ENCODE peak calls at places on chromosomes 12 and 14, in six cellular contexts. L is fibroblast of mammary gland, X is fibroblast of the aortic adventitia, O is heart right ventricle, U is cardiac muscle cell, V is HCT116. H is an unnamed sample.

GRCh38 chr12:9073077-9073476 is 42.6 kb downstream of the A2M start:
- DNase-seq in L (no peak), X (no peak), O (no peak), U (no peak), V (no peak), H (no peak)

GRCh38 chr12:111451649-111452129 is 46.0 kb downstream of the SH2B3 start:
- DNase-seq in L (peak; percentile 64), X (peak; percentile 69), O (no peak), U (peak; percentile 47), V (peak; percentile 24), H (peak; percentile 49)

GRCh38 chr12:103387385-103387784 is 108.4 kb downstream of the C12orf42 start:
- DNase-seq in L (no peak), X (no peak), O (no peak), U (no peak), V (no peak), H (no peak)

GRCh38 chr12:122374707-122375106 is 47.8 kb downstream of the CLIP1 start:
- DNase-seq in L (no peak), X (no peak), O (no peak), U (no peak), V (no peak), H (no peak)

GRCh38 chr12:122862110-122862634 is 26.9 kb downstream of the HIP1R start:
- DNase-seq in L (no peak), X (no peak), O (no peak), U (no peak), V (no peak), H (no peak)

GRCh38 chr12:51922762-51923505 is 15.6 kb downstream of the ACVRL1 start:
- DNase-seq in L (peak; percentile 80), X (peak; percentile 84), O (no peak), U (no peak), V (no peak), H (no peak)

GRCh38 chr14:58833634-58834378 is 196.0 kb downstream of the DACT1 start:
- DNase-seq in L (no peak), X (no peak), O (no peak), U (no peak), V (no peak), H (no peak)

GRCh38 chr12:66239295-66239694 is 50.3 kb downstream of the IRAK3 start:
- DNase-seq in L (no peak), X (no peak), O (no peak), U (no peak), V (no peak), H (no peak)

GRCh38 chr14:101761881-101762529 is 496 bp downstream of the PPP2R5C start:
- DNase-seq in L (no peak), X (no peak), O (peak; percentile 52), U (peak; percentile 55), V (no peak), H (no peak)

DNA sequence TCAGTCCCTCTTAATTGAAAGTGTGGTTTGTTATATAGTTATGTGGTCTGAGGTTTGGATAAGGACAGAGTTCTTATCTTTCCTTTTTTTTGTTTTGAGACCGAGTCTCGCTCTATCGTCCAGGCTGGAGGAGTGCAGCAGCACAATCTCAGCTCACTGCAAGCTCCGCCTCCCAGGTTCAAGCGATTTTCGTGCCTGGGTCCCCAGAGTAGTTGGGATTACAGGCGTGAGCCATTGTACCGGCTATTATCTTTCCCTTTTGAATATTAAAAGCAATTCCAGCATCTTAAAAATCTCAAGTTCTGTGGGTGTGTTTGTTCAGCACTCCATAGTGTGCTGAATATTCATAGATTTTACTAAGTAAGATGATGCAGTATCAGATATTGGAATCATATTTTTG is 404.4 kb upstream of the RGS6 start:
- DNase-seq in L (no peak), X (peak; percentile 45), O (no peak), U (no peak), V (no peak), H (no peak)
- H3K4me3 ChIP-seq in L (no peak overlapping the region), X (peak overlapping the region; percentile 22), O (no peak overlapping the region), U (no peak overlapping the region), V (no peak overlapping the region), H (no peak overlapping the region)

GRCh38 chr14:77603031-77603430 is 13.4 kb downstream of the SPTLC2 start:
- DNase-seq in L (no peak), X (no peak), O (no peak), U (no peak), V (no peak), H (peak; percentile 48)

GRCh38 chr14:77601846-77602609 is 14.4 kb downstream of the SPTLC2 start:
- DNase-seq in L (no peak), X (no peak), O (no peak), U (no peak), V (no peak), H (peak; percentile 77)

GRCh38 chr14:77605392-77605978 is 11.0 kb downstream of the SPTLC2 start:
- DNase-seq in L (no peak), X (no peak), O (no peak), U (peak; percentile 57), V (no peak), H (no peak)

GRCh38 chr14:77599894-77600293 is 16.5 kb downstream of the SPTLC2 start:
- DNase-seq in L (no peak), X (peak; percentile 38), O (no peak), U (no peak), V (no peak), H (peak; percentile 41)

DNA sequence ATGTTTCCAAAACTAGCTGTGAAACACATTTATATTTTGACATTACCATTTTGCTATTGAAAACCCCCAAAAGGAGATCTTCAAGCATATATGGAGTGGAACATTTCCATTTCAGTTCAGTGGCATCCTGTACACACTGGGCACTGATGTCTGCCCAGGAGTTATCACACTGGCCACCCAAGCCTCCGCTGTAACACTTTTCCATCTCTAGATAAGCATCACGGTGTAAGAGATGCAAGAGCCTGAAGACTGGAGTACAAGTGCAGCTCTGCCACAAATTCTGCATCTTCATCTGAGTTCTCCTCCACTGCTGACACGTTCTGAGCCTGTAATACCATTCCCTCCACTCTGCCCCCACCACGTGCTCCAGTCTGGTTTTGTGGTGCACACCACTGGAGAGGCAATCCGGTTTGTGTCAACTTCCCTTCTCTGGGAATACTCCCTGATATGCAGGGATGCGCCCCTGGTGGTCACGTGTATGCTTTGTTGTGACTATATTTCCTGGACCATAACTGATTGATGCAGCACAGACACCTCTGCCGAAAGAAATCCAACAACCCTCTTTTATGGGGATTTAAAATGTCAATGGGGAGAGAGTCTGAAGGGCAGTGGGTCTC is 12.7 kb downstream of the SPTLC2 start:
- DNase-seq in L (peak; percentile 39), X (no peak), O (no peak), U (no peak), V (no peak), H (peak; percentile 40)
- TF ChIP-seq CTCF in L (peak; percentile 41), X (peak; percentile 43), O (no peak), U (peak; percentile 46), V (peak; percentile 55), H (peak; percentile 57)

GRCh38 chr12:43271659-43272058 is 280.3 kb downstream of the ADAMTS20 start:
- DNase-seq in L (no peak), X (no peak), O (no peak), U (no peak), V (no peak), H (no peak)

GRCh38 chr12:43273467-43273866 is 278.5 kb downstream of the ADAMTS20 start:
- DNase-seq in L (peak; percentile 57), X (peak; percentile 36), O (no peak), U (no peak), V (no peak), H (peak; percentile 68)

GRCh38 chr12:43267782-43268181 is 284.2 kb downstream of the ADAMTS20 start:
- DNase-seq in L (no peak), X (no peak), O (no peak), U (no peak), V (no peak), H (no peak)
- H3K4me3 ChIP-seq in L (no peak overlapping the region), X (no peak overlapping the region), O (no peak overlapping the region), U (no peak overlapping the region), V (no peak overlapping the region), H (no peak overlapping the region)

GRCh38 chr14:87066221-87066817 is 926.7 kb downstream of the GALC start:
- DNase-seq in L (peak; percentile 9), X (peak; percentile 9), O (no peak), U (peak; percentile 12), V (no peak), H (peak; percentile 22)
- TF ChIP-seq CTCF in L (peak; percentile 43), X (peak; percentile 46), O (no peak), U (peak; percentile 29), V (no peak), H (peak; percentile 41)

DNA sequence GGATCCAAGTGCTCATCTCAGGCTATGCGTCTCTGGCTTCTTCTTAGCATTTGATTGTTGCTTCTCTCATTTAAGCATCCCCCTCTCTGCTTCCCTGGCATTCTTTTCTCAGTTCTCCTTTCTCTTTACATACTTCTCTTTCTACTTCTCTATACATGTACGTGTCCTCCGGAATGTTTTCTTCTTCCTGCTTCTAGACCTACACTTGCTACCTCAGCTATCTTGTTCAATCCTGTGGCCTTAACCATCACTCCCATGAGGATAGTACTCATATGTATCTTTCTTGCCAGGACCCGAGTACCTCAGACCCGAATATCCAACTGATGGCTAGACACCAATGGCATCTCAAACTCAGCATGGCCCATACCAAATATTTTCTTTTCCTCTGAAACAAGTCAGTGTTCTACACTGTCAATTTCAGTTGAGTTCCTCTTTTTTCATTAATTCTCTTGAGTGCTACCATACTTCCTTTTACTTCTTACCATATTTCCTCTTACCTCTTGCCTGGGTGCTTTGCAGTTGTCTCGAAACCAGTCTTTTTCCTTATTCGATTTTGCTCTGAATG is 115.1 kb upstream of the SLC38A2 start:
- DNase-seq in L (no peak), X (no peak), O (no peak), U (no peak), V (no peak), H (no peak)
- H3K4me3 ChIP-seq in L (no peak overlapping the region), X (no peak overlapping the region), O (no peak overlapping the region), U (no peak overlapping the region), V (no peak overlapping the region), H (no peak overlapping the region)

H was measured in bronchial epithelial cell.